ENCODE peak calls at places on chromosomes 6 and 20, in six cellular contexts. One of them, this sample, is unnamed.

GRCh38 chr20:24668384-24668702 is 198.9 kb downstream of the SYNDIG1 start:
- DNase-seq in small intestine: no peak
- DNase-seq in cardiac muscle cell: no peak
- DNase-seq in neuronal stem cell: no peak
- DNase-seq in aorta: no peak
- DNase-seq in NT2/D1: no peak
- DNase-seq in this sample: no peak

GRCh38 chr6:42166444-42167141 is 6.6 kb upstream of the GUCA1A start:
- DNase-seq in small intestine: peak; percentile 89
- DNase-seq in NT2/D1: peak; percentile 68
- DNase-seq in cardiac muscle cell: peak; percentile 81
- DNase-seq in aorta: peak; percentile 60
- DNase-seq in neuronal stem cell: peak; percentile 87
- DNase-seq in this sample: peak; percentile 92

GRCh38 chr20:19958923-19959322 is 58.2 kb upstream of the NAA20 start:
- DNase-seq in small intestine: no peak
- DNase-seq in neuronal stem cell: no peak
- DNase-seq in aorta: no peak
- DNase-seq in NT2/D1: no peak
- DNase-seq in cardiac muscle cell: no peak
- DNase-seq in this sample: no peak

GRCh38 chr6:158653577-158654354 is 3.9 kb downstream of the SYTL3 start:
- DNase-seq in neuronal stem cell: no peak
- DNase-seq in aorta: peak; percentile 58
- DNase-seq in small intestine: peak; percentile 80
- DNase-seq in NT2/D1: no peak
- DNase-seq in cardiac muscle cell: peak; percentile 46
- DNase-seq in this sample: no peak

GRCh38 chr6:145898376-145898775 is 65.8 kb downstream of the SHPRH start:
- DNase-seq in cardiac muscle cell: no peak
- DNase-seq in small intestine: no peak
- DNase-seq in neuronal stem cell: no peak
- DNase-seq in NT2/D1: no peak
- DNase-seq in aorta: no peak
- DNase-seq in this sample: no peak

GRCh38 chr6:159973951-159974350 is 5.1 kb downstream of the IGF2R start:
- DNase-seq in NT2/D1: no peak
- DNase-seq in neuronal stem cell: no peak
- DNase-seq in aorta: no peak
- DNase-seq in cardiac muscle cell: peak; percentile 23
- DNase-seq in small intestine: no peak
- DNase-seq in this sample: no peak

GRCh38 chr6:18328549-18328922 is 58.6 kb upstream of the RNF144B start:
- DNase-seq in aorta: no peak
- DNase-seq in neuronal stem cell: no peak
- DNase-seq in small intestine: no peak
- DNase-seq in NT2/D1: no peak
- DNase-seq in cardiac muscle cell: no peak
- DNase-seq in this sample: no peak

GRCh38 chr6:3031857-3032256 is 32.2 kb downstream of the NQO2 start:
- DNase-seq in aorta: no peak
- DNase-seq in NT2/D1: no peak
- DNase-seq in cardiac muscle cell: peak; percentile 27
- DNase-seq in neuronal stem cell: no peak
- DNase-seq in small intestine: peak; percentile 49
- DNase-seq in this sample: no peak

GRCh38 chr6:16712931-16713484 is 48.3 kb downstream of the ATXN1 start:
- DNase-seq in NT2/D1: no peak
- DNase-seq in neuronal stem cell: no peak
- DNase-seq in aorta: peak; percentile 80
- DNase-seq in cardiac muscle cell: no peak
- DNase-seq in small intestine: peak; percentile 67
- DNase-seq in this sample: no peak

GRCh38 chr6:4568138-4568537 is 208.1 kb upstream of the CDYL start:
- DNase-seq in cardiac muscle cell: no peak
- DNase-seq in aorta: no peak
- DNase-seq in NT2/D1: no peak
- DNase-seq in neuronal stem cell: no peak
- DNase-seq in small intestine: no peak
- DNase-seq in this sample: no peak

GRCh38 chr6:31834704-31835375 is 7.3 kb downstream of the HSPA1B start:
- DNase-seq in NT2/D1: no peak
- DNase-seq in neuronal stem cell: peak; percentile 75
- DNase-seq in aorta: peak; percentile 83
- DNase-seq in small intestine: peak; percentile 80
- DNase-seq in cardiac muscle cell: peak; percentile 82
- DNase-seq in this sample: no peak

GRCh38 chr20:60087563-60088105 is 129.4 kb downstream of the CDH26 start:
- DNase-seq in cardiac muscle cell: no peak
- DNase-seq in NT2/D1: no peak
- DNase-seq in neuronal stem cell: no peak
- DNase-seq in small intestine: no peak
- DNase-seq in aorta: no peak
- DNase-seq in this sample: no peak

GRCh38 chr6:41429506-41430504 is 94.4 kb downstream of the NCR2 start:
- DNase-seq in NT2/D1: no peak
- DNase-seq in aorta: peak; percentile 62
- DNase-seq in cardiac muscle cell: no peak
- DNase-seq in small intestine: no peak
- DNase-seq in neuronal stem cell: no peak
- DNase-seq in this sample: no peak

GRCh38 chr20:14820771-14821170 is 483.4 kb upstream of the FLRT3 start:
- DNase-seq in cardiac muscle cell: no peak
- DNase-seq in NT2/D1: no peak
- DNase-seq in neuronal stem cell: no peak
- DNase-seq in aorta: no peak
- DNase-seq in small intestine: no peak
- DNase-seq in this sample: no peak

GRCh38 chr6:135281227-135281626 is 100.1 kb downstream of the MYB start:
- DNase-seq in small intestine: no peak
- DNase-seq in neuronal stem cell: no peak
- DNase-seq in NT2/D1: no peak
- DNase-seq in aorta: peak; percentile 55
- DNase-seq in cardiac muscle cell: no peak
- DNase-seq in this sample: no peak

GRCh38 chr6:90266845-90267621 is 29.6 kb downstream of the BACH2 start:
- DNase-seq in small intestine: no peak
- DNase-seq in aorta: no peak
- DNase-seq in cardiac muscle cell: no peak
- DNase-seq in NT2/D1: no peak
- DNase-seq in neuronal stem cell: no peak
- DNase-seq in this sample: no peak

GRCh38 chr20:15638781-15639180 is 934.5 kb downstream of the KIF16B start:
- DNase-seq in neuronal stem cell: no peak
- DNase-seq in aorta: no peak
- DNase-seq in NT2/D1: no peak
- DNase-seq in cardiac muscle cell: no peak
- DNase-seq in small intestine: no peak
- DNase-seq in this sample: no peak

GRCh38 chr6:13923527-13924145 is 1.1 kb upstream of the RNF182 start:
- DNase-seq in cardiac muscle cell: no peak
- DNase-seq in neuronal stem cell: no peak
- DNase-seq in NT2/D1: no peak
- DNase-seq in small intestine: no peak
- DNase-seq in aorta: no peak
- DNase-seq in this sample: no peak

GRCh38 chr6:47780510-47781356 is 1.1 kb upstream of the OPN5 start:
- DNase-seq in NT2/D1: peak; percentile 32
- DNase-seq in cardiac muscle cell: peak; percentile 67
- DNase-seq in neuronal stem cell: peak; percentile 33
- DNase-seq in small intestine: peak; percentile 62
- DNase-seq in aorta: peak; percentile 35
- DNase-seq in this sample: peak; percentile 47

GRCh38 chr6:119445666-119446622 is 96.4 kb upstream of the MAN1A1 start:
- DNase-seq in cardiac muscle cell: no peak
- DNase-seq in NT2/D1: no peak
- DNase-seq in small intestine: no peak
- DNase-seq in neuronal stem cell: no peak
- DNase-seq in aorta: no peak
- DNase-seq in this sample: no peak

GRCh38 chr6:36349240-36349639 is 12.6 kb upstream of the BNIP5 start:
- DNase-seq in cardiac muscle cell: no peak
- DNase-seq in NT2/D1: no peak
- DNase-seq in small intestine: peak; percentile 74
- DNase-seq in neuronal stem cell: no peak
- DNase-seq in aorta: no peak
- DNase-seq in this sample: no peak

GRCh38 chr6:22783921-22784320 is 214.6 kb downstream of the HDGFL1 start:
- DNase-seq in neuronal stem cell: no peak
- DNase-seq in cardiac muscle cell: no peak
- DNase-seq in NT2/D1: no peak
- DNase-seq in aorta: no peak
- DNase-seq in small intestine: no peak
- DNase-seq in this sample: no peak

GRCh38 chr6:158996863-158997262 is 3.1 kb downstream of the RSPH3 start:
- DNase-seq in NT2/D1: no peak
- DNase-seq in small intestine: no peak
- DNase-seq in cardiac muscle cell: no peak
- DNase-seq in aorta: no peak
- DNase-seq in neuronal stem cell: no peak
- DNase-seq in this sample: no peak

GRCh38 chr6:62474793-62475192 is 188.8 kb upstream of the KHDRBS2 start:
- DNase-seq in NT2/D1: no peak
- DNase-seq in cardiac muscle cell: no peak
- DNase-seq in aorta: no peak
- DNase-seq in small intestine: no peak
- DNase-seq in neuronal stem cell: no peak
- DNase-seq in this sample: no peak

GRCh38 chr20:40744494-40745175 is 55.6 kb upstream of the MAFB start:
- DNase-seq in aorta: no peak
- DNase-seq in NT2/D1: no peak
- DNase-seq in neuronal stem cell: no peak
- DNase-seq in small intestine: no peak
- DNase-seq in cardiac muscle cell: no peak
- DNase-seq in this sample: no peak

GRCh38 chr20:62908971-62909791 is 17.1 kb downstream of the DIDO1 start:
- DNase-seq in neuronal stem cell: no peak
- DNase-seq in small intestine: no peak
- DNase-seq in aorta: no peak
- DNase-seq in cardiac muscle cell: no peak
- DNase-seq in NT2/D1: no peak
- DNase-seq in this sample: no peak
- H3K36me3 ChIP-seq in neuronal stem cell: peaks cover 99% of the 10 kb centered on the region
- H3K36me3 ChIP-seq in small intestine: peaks cover 46% of the 10 kb centered on the region
- H3K36me3 ChIP-seq in aorta: no peaks in the 10 kb centered on the region
- H3K36me3 ChIP-seq in cardiac muscle cell: peaks cover 73% of the 10 kb centered on the region
- H3K36me3 ChIP-seq in NT2/D1: peaks cover 98% of the 10 kb centered on the region
- H3K36me3 ChIP-seq in this sample: peaks cover 50% of the 10 kb centered on the region

DNA sequence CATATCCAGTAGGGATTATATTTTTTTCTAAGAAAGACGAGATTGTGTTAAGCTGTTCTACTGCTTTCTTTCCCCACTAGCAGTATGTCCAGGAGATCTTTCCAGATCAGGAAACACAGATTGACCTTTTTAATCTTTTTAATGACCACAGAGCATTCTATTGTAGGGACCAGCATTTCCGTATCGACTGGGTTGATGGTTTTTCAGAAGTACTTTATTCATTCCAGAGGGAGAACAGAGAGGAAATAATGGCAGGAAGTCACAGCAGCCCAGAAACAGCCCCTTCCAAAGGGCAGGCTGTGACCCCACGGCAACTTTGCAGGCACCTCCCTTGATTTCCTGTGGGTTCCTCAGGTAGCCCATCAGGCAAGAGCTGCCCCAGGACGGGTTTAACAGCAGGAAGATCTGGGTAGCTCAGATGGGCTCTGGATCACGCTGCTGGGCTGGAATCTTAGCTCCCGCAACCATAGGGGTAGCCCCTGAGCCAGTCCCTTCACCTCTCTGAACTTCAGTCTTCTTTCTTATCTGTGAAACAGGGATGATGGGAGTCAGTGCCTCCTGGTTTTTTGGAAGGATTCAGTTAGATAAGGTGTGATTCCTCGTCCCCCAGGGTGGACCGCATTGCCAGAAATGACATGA is 23.8 kb upstream of the CHMP4B start:
- DNase-seq in neuronal stem cell: no peak
- DNase-seq in aorta: no peak
- DNase-seq in cardiac muscle cell: no peak
- DNase-seq in NT2/D1: no peak
- DNase-seq in small intestine: no peak
- DNase-seq in this sample: no peak
- H3K4me3 ChIP-seq in neuronal stem cell: no peak overlapping the region
- H3K4me3 ChIP-seq in aorta: no peak overlapping the region
- H3K4me3 ChIP-seq in cardiac muscle cell: no peak overlapping the region
- H3K4me3 ChIP-seq in NT2/D1: no peak overlapping the region
- H3K4me3 ChIP-seq in small intestine: no peak overlapping the region
- H3K4me3 ChIP-seq in this sample: no peak overlapping the region

DNA sequence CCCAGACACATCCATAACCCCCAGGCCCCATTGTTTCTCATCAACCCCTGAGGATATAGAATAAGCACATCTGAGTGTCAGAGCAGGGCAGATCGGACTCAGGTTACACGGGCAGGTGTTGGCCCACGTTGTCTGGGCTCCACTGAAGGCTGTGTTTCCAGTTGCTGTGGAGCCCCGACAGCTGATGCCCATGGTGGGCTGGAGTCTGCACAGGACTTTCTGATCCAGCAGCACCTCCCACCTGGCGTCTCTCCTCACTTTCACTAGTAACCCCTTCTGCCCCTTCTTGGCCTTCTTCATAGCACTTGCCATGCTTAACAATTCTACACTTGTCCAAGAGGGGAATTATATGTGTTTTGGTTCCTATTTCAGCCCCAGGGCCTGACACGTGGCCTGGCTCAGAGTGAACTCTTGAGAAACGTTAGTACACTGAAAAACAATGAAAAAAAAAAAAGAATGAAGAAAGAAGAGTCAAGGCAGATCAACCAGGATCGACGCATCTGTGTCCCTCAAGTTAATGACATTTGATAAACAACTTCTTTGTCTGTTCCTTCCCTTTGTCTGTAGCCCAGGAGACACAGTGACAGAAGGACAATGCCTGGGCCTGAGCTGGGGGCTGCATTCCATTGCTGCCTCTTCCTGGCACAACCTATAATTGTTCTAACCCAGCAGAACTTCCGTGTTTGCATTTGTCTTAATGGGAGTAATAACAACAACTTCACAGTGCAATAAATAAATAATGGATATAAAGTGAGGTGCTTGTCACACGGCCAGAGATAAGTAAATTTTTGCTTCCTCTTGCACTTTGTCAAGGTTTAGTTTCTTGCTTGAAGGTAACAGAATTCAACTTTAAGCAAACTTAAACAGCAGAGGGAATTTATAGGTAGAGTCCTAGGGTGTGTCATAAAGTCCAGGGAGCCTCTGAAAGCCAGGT is 224.2 kb upstream of the SSTR4 start:
- DNase-seq in NT2/D1: no peak
- DNase-seq in neuronal stem cell: peak; percentile 29
- DNase-seq in aorta: no peak
- DNase-seq in small intestine: peak; percentile 16
- DNase-seq in cardiac muscle cell: no peak
- DNase-seq in this sample: no peak
- H3K36me3 ChIP-seq in NT2/D1: no peaks in the 10 kb centered on the region
- H3K36me3 ChIP-seq in neuronal stem cell: no peaks in the 10 kb centered on the region
- H3K36me3 ChIP-seq in aorta: no peaks in the 10 kb centered on the region
- H3K36me3 ChIP-seq in small intestine: no peaks in the 10 kb centered on the region
- H3K36me3 ChIP-seq in cardiac muscle cell: no peaks in the 10 kb centered on the region
- H3K36me3 ChIP-seq in this sample: no peaks in the 10 kb centered on the region

GRCh38 chr6:74284266-74284665 is 588.3 kb downstream of the CD109 start:
- DNase-seq in cardiac muscle cell: no peak
- DNase-seq in neuronal stem cell: no peak
- DNase-seq in small intestine: no peak
- DNase-seq in aorta: no peak
- DNase-seq in NT2/D1: no peak
- DNase-seq in this sample: no peak

GRCh38 chr6:74287932-74288331 is 591.9 kb downstream of the CD109 start:
- DNase-seq in aorta: no peak
- DNase-seq in small intestine: no peak
- DNase-seq in NT2/D1: no peak
- DNase-seq in cardiac muscle cell: no peak
- DNase-seq in neuronal stem cell: no peak
- DNase-seq in this sample: no peak

GRCh38 chr6:74289881-74290280 is 593.9 kb downstream of the CD109 start:
- DNase-seq in cardiac muscle cell: no peak
- DNase-seq in aorta: no peak
- DNase-seq in neuronal stem cell: no peak
- DNase-seq in NT2/D1: no peak
- DNase-seq in small intestine: no peak
- DNase-seq in this sample: no peak
- H3K4me3 ChIP-seq in cardiac muscle cell: no peak overlapping the region
- H3K4me3 ChIP-seq in aorta: no peak overlapping the region
- H3K4me3 ChIP-seq in neuronal stem cell: no peak overlapping the region
- H3K4me3 ChIP-seq in NT2/D1: no peak overlapping the region
- H3K4me3 ChIP-seq in small intestine: no peak overlapping the region
- H3K4me3 ChIP-seq in this sample: no peak overlapping the region

This sample was measured in iPS DF 6.9.